ENCODE peak calls at places on chromosomes 11 and 22, in five cellular contexts. P, F, O, B and K are unnamed samples.

GRCh38 chr22:33440756-33441155 is 382.6 kb upstream of the SYN3 start:
- DNase-seq in B (no peak), P (no peak), F (no peak), O (no peak), K (no peak)

GRCh38 chr11:1557904-1558831 is 13.9 kb downstream of the DUSP8 start:
- DNase-seq in P (peak; percentile 83), B (peak; percentile 58), O (peak; percentile 35), F (peak; percentile 72), K (peak; percentile 68)

GRCh38 chr11:116835042-116835772 is 2.2 kb downstream of the APOA1 start:
- DNase-seq in F (peak; percentile 79), P (no peak), O (no peak), B (no peak), K (no peak)

GRCh38 chr22:44207173-44207980 is 26.7 kb downstream of the PARVG start:
- DNase-seq in P (no peak), B (no peak), O (no peak), F (no peak), K (no peak)

GRCh38 chr11:83063073-83063754 is 8.5 kb downstream of the RAB30 start:
- DNase-seq in P (no peak), O (no peak), F (no peak), B (no peak), K (no peak)

GRCh38 chr11:110430267-110431211 is 791 bp downstream of the FDX1 start:
- DNase-seq in O (no peak), P (peak; percentile 75), B (no peak), F (peak; percentile 87), K (peak; percentile 54)

GRCh38 chr11:64268687-64269379 is 15.6 kb downstream of the BAD start:
- DNase-seq in O (peak; percentile 35), P (peak; percentile 82), B (no peak), F (peak; percentile 78), K (peak; percentile 70)

GRCh38 chr22:40156001-40156516 is 21.7 kb upstream of the TNRC6B start:
- DNase-seq in F (peak; percentile 59), P (peak; percentile 79), B (no peak), O (peak; percentile 60), K (peak; percentile 79)

GRCh38 chr11:282630-283360 is 4.6 kb downstream of the NLRP6 start:
- DNase-seq in F (no peak), P (no peak), O (no peak), B (peak; percentile 32), K (no peak)

GRCh38 chr11:81211050-81211449 is 1522.6 kb downstream of the FAM181B start:
- DNase-seq in P (no peak), F (no peak), O (no peak), B (no peak), K (no peak)

GRCh38 chr11:10498022-10498400 is 42.9 kb downstream of the AMPD3 start:
- DNase-seq in F (no peak), P (no peak), O (no peak), B (no peak), K (no peak)

GRCh38 chr22:48576333-48577013 is 1251.2 kb downstream of the BRD1 start:
- DNase-seq in B (peak; percentile 83), P (no peak), O (no peak), F (no peak), K (no peak)

GRCh38 chr11:1340111-1340510 is 30.7 kb upstream of the TOLLIP start:
- DNase-seq in F (no peak), B (no peak), O (no peak), P (peak; percentile 9), K (no peak)

GRCh38 chr11:72771507-72771906 is 19.3 kb upstream of the ARAP1 start:
- DNase-seq in B (no peak), P (no peak), F (no peak), O (peak; percentile 53), K (no peak)

GRCh38 chr11:130719516-130719915 is 196.8 kb downstream of the SNX19 start:
- DNase-seq in B (no peak), O (peak; percentile 74), P (no peak), F (no peak), K (no peak)

GRCh38 chr22:19174106-19175025 is 4.2 kb downstream of the SLC25A1 start:
- DNase-seq in B (no peak), F (peak; percentile 85), O (peak; percentile 50), P (no peak), K (peak; percentile 49)

GRCh38 chr11:62033191-62034044 is 66.0 kb upstream of the FTH1 start:
- DNase-seq in F (no peak), O (no peak), P (no peak), B (no peak), K (no peak)

GRCh38 chr11:30326114-30326783 is 3.3 kb downstream of the ARL14EP start:
- DNase-seq in O (peak; percentile 43), P (no peak), F (no peak), B (no peak), K (no peak)

GRCh38 chr11:77287136-77287535 is 14.3 kb downstream of the GDPD4 start:
- DNase-seq in B (no peak), F (no peak), P (no peak), O (no peak), K (no peak)

GRCh38 chr22:23072911-23073491 is 2.7 kb downstream of the GNAZ start:
- DNase-seq in O (no peak), P (no peak), F (peak; percentile 26), B (peak; percentile 37), K (no peak)

GRCh38 chr22:45268167-45268957 is 16.4 kb upstream of the UPK3A start:
- DNase-seq in P (no peak), B (no peak), F (no peak), O (no peak), K (peak; percentile 41)

GRCh38 chr11:9046376-9046775 is 42.6 kb upstream of the NRIP3 start:
- DNase-seq in O (no peak), F (no peak), P (no peak), B (no peak), K (no peak)

GRCh38 chr11:18172686-18173085 is at the start of gene MRGPRX4:
- DNase-seq in F (no peak), O (no peak), B (no peak), P (no peak), K (no peak)

GRCh38 chr22:37802310-37803194 is 5.2 kb upstream of the GCAT start:
- DNase-seq in P (peak; percentile 70), B (peak; percentile 77), O (no peak), F (peak; percentile 75), K (peak; percentile 70)

GRCh38 chr11:102276302-102277182 is 40.7 kb upstream of the BIRC3 start:
- DNase-seq in B (no peak), F (no peak), O (no peak), P (no peak), K (no peak)

GRCh38 chr11:102283088-102283487 is 34.2 kb upstream of the BIRC3 start:
- DNase-seq in P (no peak), B (no peak), O (no peak), F (no peak), K (no peak)

GRCh38 chr11:102280237-102280833 is 36.9 kb upstream of the BIRC3 start:
- DNase-seq in P (peak; percentile 49), B (no peak), F (no peak), O (no peak), K (no peak)

GRCh38 chr11:102284008-102284407 is 33.3 kb upstream of the BIRC3 start:
- DNase-seq in P (no peak), B (no peak), F (no peak), O (no peak), K (no peak)

GRCh38 chr11:102279641-102280170 is 37.6 kb upstream of the BIRC3 start:
- DNase-seq in P (peak; percentile 72), F (no peak), O (peak; percentile 7), B (no peak), K (no peak)
- H3K27ac ChIP-seq in P (peak overlapping the region; percentile 69), F (no peak overlapping the region), O (no peak overlapping the region), B (no peak overlapping the region), K (peak overlapping the region; percentile 54)

GRCh38 chr11:122081073-122081472 is 34.9 kb downstream of the BLID start:
- DNase-seq in B (no peak), F (no peak), P (no peak), O (no peak), K (no peak)

GRCh38 chr11:122082203-122082602 is 33.8 kb downstream of the BLID start:
- DNase-seq in O (no peak), P (no peak), F (no peak), B (no peak), K (no peak)

GRCh38 chr11:122089111-122089510 is 26.9 kb downstream of the BLID start:
- DNase-seq in B (no peak), P (no peak), O (no peak), F (no peak), K (no peak)

GRCh38 chr11:122085264-122085663 is 30.8 kb downstream of the BLID start:
- DNase-seq in P (no peak), B (no peak), F (no peak), O (peak; percentile 72), K (no peak)

DNA sequence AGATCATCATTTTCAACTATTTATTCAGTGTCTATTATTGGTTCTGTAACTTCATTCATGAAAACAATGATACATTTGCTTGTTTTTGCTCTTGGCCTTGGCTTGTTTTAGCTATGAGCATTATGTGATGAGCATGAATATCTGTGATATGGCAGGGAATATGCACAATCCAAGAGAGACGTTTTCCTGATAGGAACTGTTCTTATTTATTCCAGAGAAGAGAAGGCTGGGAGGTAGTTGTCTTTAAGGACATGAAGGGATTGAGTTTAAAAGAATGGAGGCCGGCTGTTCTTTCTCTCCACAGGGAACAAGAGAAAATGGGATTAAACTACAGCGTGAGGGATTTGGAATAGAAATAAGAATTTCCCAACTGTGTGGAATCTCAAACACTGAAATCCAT is 30.3 kb downstream of the BLID start:
- DNase-seq in P (no peak), F (no peak), B (no peak), O (no peak), K (no peak)
- H3K27ac ChIP-seq in P (no peak overlapping the region), F (no peak overlapping the region), B (peak overlapping the region; percentile 46), O (peak overlapping the region; percentile 64), K (no peak overlapping the region)

DNA sequence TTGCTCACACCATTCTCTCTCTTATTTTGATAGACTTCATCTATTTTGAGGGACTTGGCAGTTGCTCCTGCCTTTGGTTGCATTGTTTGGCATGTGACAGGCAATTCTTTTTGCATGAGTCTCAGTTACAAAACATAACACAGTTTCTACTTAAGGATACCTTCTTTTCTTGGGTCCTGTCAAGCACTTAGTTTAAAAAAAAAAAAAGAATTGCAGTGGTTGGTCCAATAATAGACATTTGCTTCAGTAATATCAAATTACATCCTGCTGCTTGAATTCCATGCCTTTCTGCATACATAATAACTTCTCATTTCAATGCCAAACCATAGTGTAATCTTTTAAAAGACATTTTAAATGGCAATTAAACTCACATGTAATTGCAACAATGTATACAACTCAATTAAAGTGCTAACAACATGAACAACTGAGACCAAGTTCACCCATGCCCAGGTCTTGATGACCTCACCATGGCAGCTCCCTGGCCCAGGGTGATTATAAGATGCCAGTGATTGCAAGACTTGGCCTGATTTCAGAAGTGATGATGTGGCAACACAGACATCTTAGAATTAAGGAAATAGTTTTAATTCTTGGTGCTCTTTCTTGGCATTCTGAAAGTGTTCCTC is 32.2 kb upstream of the PLET1 start:
- DNase-seq in P (no peak), F (no peak), O (peak; percentile 81), B (no peak), K (peak; percentile 19)
- H3K27ac ChIP-seq in P (peak overlapping the region; percentile 3), F (no peak overlapping the region), O (peak overlapping the region; percentile 53), B (no peak overlapping the region), K (no peak overlapping the region)

GRCh38 chr11:122159173-122159701 is 43.2 kb upstream of the BLID start:
- DNase-seq in F (no peak), B (no peak), P (no peak), O (no peak), K (no peak)

GRCh38 chr11:122155001-122155400 is 39.0 kb upstream of the BLID start:
- DNase-seq in O (no peak), F (no peak), B (no peak), P (no peak), K (no peak)

GRCh38 chr11:122159861-122160260 is 43.8 kb upstream of the BLID start:
- DNase-seq in F (no peak), O (no peak), B (no peak), P (no peak), K (no peak)

GRCh38 chr11:122155765-122156527 is 39.9 kb upstream of the BLID start:
- DNase-seq in F (no peak), P (no peak), B (no peak), O (no peak), K (no peak)

GRCh38 chr11:122157540-122158173 is 41.6 kb upstream of the BLID start:
- DNase-seq in B (no peak), P (no peak), F (no peak), O (no peak), K (no peak)
- H3K27ac ChIP-seq in B (peak overlapping the region; percentile 98), P (no peak overlapping the region), F (no peak overlapping the region), O (peak overlapping the region; percentile 47), K (no peak overlapping the region)